ENCODE peak calls at places on chromosome 12, in eight cellular contexts. E is B cell, W is left ventricle myocardium inferior, G is nephron progenitor cell, X is ovary, Z is A549, V is dorsolateral prefrontal cortex, M is neural crest cell. I is an unnamed sample.

GRCh38 chr12:90456248-90456647 is 498.7 kb downstream of the CCER1 start:
- DNase-seq in E (no peak), W (no peak), G (no peak), X (no peak), Z (no peak), V (no peak), M (no peak), I (no peak)

GRCh38 chr12:24078318-24078765 is 128.9 kb upstream of the SOX5 start:
- DNase-seq in E (no peak), W (no peak), G (no peak), X (no peak), Z (no peak), V (no peak), M (no peak), I (no peak)

GRCh38 chr12:57439762-57440266 is 5.2 kb downstream of the INHBC start:
- DNase-seq in E (no peak), W (no peak), G (no peak), X (no peak), Z (no peak), V (no peak), M (no peak), I (no peak)

GRCh38 chr12:94329366-94329765 is 130.3 kb downstream of the CEP83 start:
- DNase-seq in E (no peak), W (no peak), G (no peak), X (no peak), Z (no peak), V (no peak), M (no peak), I (no peak)

GRCh38 chr12:45547822-45548221 is 181.7 kb upstream of the ARID2 start:
- DNase-seq in E (no peak), W (no peak), G (no peak), X (no peak), Z (no peak), V (no peak), M (no peak), I (no peak)

GRCh38 chr12:113060336-113060960 is 3.9 kb downstream of the DTX1 start:
- DNase-seq in E (no peak), W (no peak), G (no peak), X (no peak), Z (no peak), V (no peak), M (no peak), I (no peak)

GRCh38 chr12:120479458-120479857 is 9.9 kb upstream of the SRSF9 start:
- DNase-seq in E (no peak), W (no peak), G (no peak), X (no peak), Z (no peak), V (no peak), M (no peak), I (no peak)

GRCh38 chr12:58341791-58342190 is 400.4 kb downstream of the ATP23 start:
- DNase-seq in E (no peak), W (no peak), G (no peak), X (no peak), Z (no peak), V (no peak), M (no peak), I (no peak)

GRCh38 chr12:112112423-112113132 is 4.0 kb upstream of the NAA25 start:
- DNase-seq in E (no peak), W (no peak), G (no peak), X (no peak), Z (peak), V (no peak), M (no peak), I (no peak)

GRCh38 chr12:2414810-2415567 is 362.2 kb downstream of the CACNA1C start:
- DNase-seq in E (no peak), W (no peak), G (no peak), X (no peak), Z (no peak), V (no peak), M (no peak), I (no peak)

GRCh38 chr12:12560587-12561304 is 1.9 kb downstream of the DUSP16 start:
- DNase-seq in E (peak), W (no peak), G (no peak), X (peak), Z (peak), V (no peak), M (no peak), I (no peak)

GRCh38 chr12:132227156-132227555 is 82.9 kb downstream of the NOC4L start:
- DNase-seq in E (no peak), W (no peak), G (no peak), X (no peak), Z (no peak), V (no peak), M (no peak), I (no peak)

GRCh38 chr12:98424726-98425401 is 90.5 kb upstream of the TMPO start:
- DNase-seq in E (no peak), W (peak), G (peak), X (peak), Z (peak), V (no peak), M (peak), I (no peak)

GRCh38 chr12:47281667-47282171 is 202.0 kb upstream of the AMIGO2 start:
- DNase-seq in E (no peak), W (no peak), G (no peak), X (no peak), Z (no peak), V (no peak), M (no peak), I (no peak)

GRCh38 chr12:30925607-30926242 is 823 bp upstream of the TSPAN11 start:
- DNase-seq in E (no peak), W (no peak), G (no peak), X (no peak), Z (no peak), V (no peak), M (no peak), I (no peak)

GRCh38 chr12:119241049-119241448 is 62.3 kb downstream of the HSPB8 start:
- DNase-seq in E (no peak), W (no peak), G (no peak), X (no peak), Z (no peak), V (no peak), M (no peak), I (no peak)

GRCh38 chr12:9381619-9382018 is 173.4 kb upstream of the PZP start:
- DNase-seq in E (no peak), W (no peak), G (no peak), X (no peak), Z (no peak), V (no peak), M (no peak), I (no peak)

GRCh38 chr12:89461649-89462612 is 62.7 kb downstream of the GALNT4 start:
- DNase-seq in E (no peak), W (no peak), G (no peak), X (no peak), Z (peak), V (no peak), M (no peak), I (no peak)

GRCh38 chr12:104799458-104799857 is 158.6 kb downstream of the SLC41A2 start:
- DNase-seq in E (no peak), W (no peak), G (no peak), X (no peak), Z (no peak), V (no peak), M (peak), I (no peak)

GRCh38 chr12:25733541-25733940 is 180.5 kb upstream of the LMNTD1 start:
- DNase-seq in E (no peak), W (no peak), G (no peak), X (no peak), Z (no peak), V (no peak), M (no peak), I (no peak)

GRCh38 chr12:93191956-93192355 is 185.8 kb upstream of the NUDT4 start:
- DNase-seq in E (no peak), W (no peak), G (no peak), X (no peak), Z (no peak), V (no peak), M (no peak), I (no peak)

GRCh38 chr12:58364389-58365086 is 423.2 kb downstream of the ATP23 start:
- DNase-seq in E (no peak), W (no peak), G (no peak), X (no peak), Z (peak), V (no peak), M (no peak), I (no peak)

GRCh38 chr12:67430708-67431335 is 161.7 kb downstream of the CAND1 start:
- DNase-seq in E (no peak), W (peak), G (no peak), X (peak), Z (no peak), V (no peak), M (no peak), I (no peak)

GRCh38 chr12:104682790-104683279 is 226.1 kb downstream of the CHST11 start:
- DNase-seq in E (peak), W (no peak), G (no peak), X (no peak), Z (no peak), V (no peak), M (no peak), I (no peak)

GRCh38 chr12:110829308-110829707 is 17.5 kb upstream of the CCDC63 start:
- DNase-seq in E (no peak), W (no peak), G (no peak), X (no peak), Z (no peak), V (no peak), M (no peak), I (no peak)

GRCh38 chr12:92753976-92754885 is 51.4 kb downstream of the PLEKHG7 start:
- DNase-seq in E (no peak), W (no peak), G (no peak), X (no peak), Z (no peak), V (no peak), M (no peak), I (no peak)

GRCh38 chr12:111148005-111148404 is 220.9 kb downstream of the PHETA1 start:
- DNase-seq in E (no peak), W (no peak), G (no peak), X (no peak), Z (no peak), V (no peak), M (no peak), I (no peak)

GRCh38 chr12:21138016-21138415 is 7.0 kb downstream of the SLCO1B1 start:
- DNase-seq in E (no peak), W (no peak), G (no peak), X (no peak), Z (no peak), V (no peak), M (no peak), I (no peak)

GRCh38 chr12:130739571-130739970 is 23.5 kb upstream of the RIMBP2 start:
- DNase-seq in E (no peak), W (no peak), G (no peak), X (no peak), Z (no peak), V (no peak), M (no peak), I (no peak)

GRCh38 chr12:20578142-20578541 is 117.0 kb upstream of the SLCO1C1 start:
- DNase-seq in E (no peak), W (no peak), G (no peak), X (no peak), Z (no peak), V (no peak), M (no peak), I (no peak)

GRCh38 chr12:121217066-121217465 is 7.1 kb downstream of the P2RX4 start:
- DNase-seq in E (no peak), W (no peak), G (no peak), X (no peak), Z (no peak), V (no peak), M (no peak), I (no peak)

GRCh38 chr12:69476276-69477017 is 6.3 kb downstream of the FRS2 start:
- DNase-seq in E (no peak), W (no peak), G (no peak), X (no peak), Z (no peak), V (no peak), M (no peak), I (no peak)

GRCh38 chr12:53325539-53326061 is 4.2 kb upstream of the AAAS start:
- DNase-seq in E (no peak), W (peak), G (peak), X (peak), Z (peak), V (peak), M (peak), I (no peak)

GRCh38 chr12:93015970-93016751 is 87.1 kb upstream of the EEA1 start:
- DNase-seq in E (no peak), W (no peak), G (no peak), X (no peak), Z (no peak), V (no peak), M (no peak), I (no peak)

GRCh38 chr12:106226884-106227640 is 20.8 kb downstream of the CKAP4 start:
- DNase-seq in E (peak), W (no peak), G (no peak), X (no peak), Z (peak), V (no peak), M (peak), I (no peak)

GRCh38 chr12:65786041-65786440 is 38.2 kb upstream of the HMGA2 start:
- DNase-seq in E (no peak), W (no peak), G (no peak), X (no peak), Z (no peak), V (no peak), M (no peak), I (no peak)

DNA sequence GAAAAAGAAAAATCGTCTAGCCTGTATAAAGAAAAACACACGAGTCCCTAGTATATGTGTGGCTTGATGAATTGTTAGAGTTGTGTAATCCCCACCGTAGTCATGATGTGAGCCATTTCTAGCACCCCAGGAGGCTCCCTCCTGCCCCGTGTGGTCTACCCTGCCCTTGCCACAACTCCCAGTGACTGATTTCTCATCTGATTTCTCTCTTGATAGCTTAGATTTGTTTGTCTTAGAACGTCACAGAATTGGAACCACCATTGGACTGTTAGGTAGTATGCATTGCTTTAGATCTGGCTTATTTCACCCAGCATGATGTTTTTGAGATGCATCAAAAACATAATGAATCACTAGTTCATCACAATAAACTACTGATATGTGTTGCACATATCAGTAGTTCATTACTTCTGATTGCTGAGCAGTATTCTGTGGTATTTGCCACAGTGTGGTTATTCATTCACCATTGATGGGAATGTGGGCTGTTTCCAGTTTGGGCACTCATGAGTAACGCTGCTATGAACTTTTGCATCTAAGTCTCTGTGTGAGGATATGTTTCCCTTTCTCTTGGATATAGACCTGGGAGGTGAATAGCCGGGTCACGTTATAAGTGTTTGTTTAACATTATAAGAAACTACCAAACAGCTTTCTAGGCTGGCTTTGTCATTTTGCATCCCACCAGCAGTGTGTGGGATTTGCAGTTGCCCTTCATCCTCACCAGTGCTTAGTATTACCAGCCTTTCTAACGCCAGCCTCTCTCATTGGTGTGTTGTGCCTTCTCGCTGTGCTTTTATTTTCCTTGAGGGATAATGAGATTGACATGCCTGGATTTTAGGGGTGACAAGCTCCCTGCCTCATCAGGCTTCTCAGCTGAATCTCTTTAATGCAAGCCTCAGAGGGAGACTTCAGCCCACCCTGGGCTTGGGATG is 31.9 kb upstream of the NCOR2 start:
- DNase-seq in E (no peak), W (no peak), G (no peak), X (no peak), Z (no peak), V (no peak), M (no peak), I (no peak)
- TF ChIP-seq CTCF in E (no peak), W (no peak), G (no peak), X (no peak), Z (no peak), V (no peak), M (no peak), I (no peak)

GRCh38 chr12:74370608-74371216 is 166.9 kb upstream of the ATXN7L3B start:
- DNase-seq in E (no peak), W (no peak), G (no peak), X (no peak), Z (no peak), V (no peak), M (no peak), I (no peak)

GRCh38 chr12:74365178-74365964 is 172.3 kb upstream of the ATXN7L3B start:
- DNase-seq in E (no peak), W (no peak), G (peak), X (peak), Z (no peak), V (no peak), M (peak), I (no peak)
- TF ChIP-seq CTCF in E (no peak), W (no peak), G (no peak), X (no peak), Z (no peak), V (no peak), M (peak), I (no peak)

DNA sequence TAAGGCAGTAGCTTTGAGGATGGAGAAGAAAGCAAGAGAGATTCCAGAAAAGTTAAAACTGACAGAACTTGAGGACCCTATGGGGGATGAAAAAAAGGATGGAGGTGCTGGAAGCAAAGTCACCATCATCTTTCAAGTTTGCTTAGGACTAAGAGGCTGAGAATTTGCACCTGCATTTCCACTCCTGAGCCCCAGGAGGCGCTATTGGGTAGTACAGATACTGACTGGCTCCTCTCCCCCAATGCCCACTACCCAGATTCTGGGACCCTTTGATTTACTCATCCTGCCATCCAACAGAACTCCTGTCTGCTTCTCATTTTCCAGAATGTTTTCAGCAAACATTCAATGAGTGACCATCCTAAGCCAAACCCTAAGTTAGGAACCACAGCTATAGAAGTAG is 34.0 kb upstream of the CMKLR1 start:
- DNase-seq in E (no peak), W (no peak), G (no peak), X (no peak), Z (no peak), V (no peak), M (no peak), I (no peak)
- TF ChIP-seq CTCF in E (no peak), W (no peak), G (peak), X (no peak), Z (no peak), V (no peak), M (peak), I (no peak)

DNA sequence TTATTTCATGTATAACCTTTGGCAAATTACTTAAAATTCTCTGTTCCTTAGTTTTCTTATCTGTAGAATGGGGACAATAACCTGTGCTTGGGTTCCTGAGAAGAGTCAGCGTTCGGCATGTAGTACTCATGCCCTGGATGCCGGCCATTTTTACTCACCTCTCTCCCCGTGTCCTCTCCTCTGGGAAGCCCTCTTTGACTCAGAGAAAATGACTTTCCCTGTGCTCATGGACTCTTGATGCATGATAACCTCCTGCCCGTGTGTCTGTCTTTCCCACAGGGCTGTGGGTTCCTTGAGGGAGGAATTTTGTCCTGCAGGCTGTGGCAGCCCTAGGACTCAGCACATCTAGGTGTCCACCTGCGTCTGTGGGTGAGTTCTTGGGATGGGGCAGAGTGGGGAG is 5.8 kb upstream of the C1RL start:
- DNase-seq in E (no peak), W (no peak), G (no peak), X (no peak), Z (no peak), V (no peak), M (no peak), I (no peak)
- TF ChIP-seq CTCF in E (no peak), W (no peak), G (no peak), X (no peak), Z (no peak), V (no peak), M (no peak), I (no peak)